ENCODE peak calls at places on chromosomes 1 and 21, in five cellular contexts. D is astrocyte, J is fibroblast of lung, P is IMR-90, Y is SK-N-SH. M is an unnamed sample. For H3K36me3, the result is how much of the 10 kb centered on the place peaks cover.

GRCh38 chr21:28421716-28422480 is 570.8 kb downstream of the LTN1 start:
- DNase-seq in D (no peak), J (peak), P (peak), Y (no peak), M (no peak)

GRCh38 chr1:4124631-4125145 is 224.6 kb upstream of the C1orf174 start:
- DNase-seq in D (no peak), J (no peak), P (no peak), Y (no peak), M (no peak)

GRCh38 chr1:72432645-72433267 is 150.4 kb upstream of the NEGR1 start:
- DNase-seq in D (no peak), J (no peak), P (no peak), Y (no peak), M (no peak)

GRCh38 chr21:45607021-45607921 is 36.3 kb upstream of the PCBP3 start:
- DNase-seq in D (peak), J (peak), P (peak), Y (peak), M (no peak)

GRCh38 chr1:230105754-230106625 is 39.0 kb downstream of the GALNT2 start:
- DNase-seq in D (peak), J (peak), P (peak), Y (no peak), M (no peak)

GRCh38 chr1:24389231-24389678 is 24.3 kb downstream of the STPG1 start:
- DNase-seq in D (no peak), J (no peak), P (no peak), Y (no peak), M (no peak)

GRCh38 chr1:211613108-211613947 is 34.4 kb upstream of the SLC30A1 start:
- DNase-seq in D (peak), J (peak), P (peak), Y (no peak), M (no peak)

GRCh38 chr1:110554871-110555801 is 36.2 kb upstream of the KCNA10 start:
- DNase-seq in D (no peak), J (peak), P (peak), Y (peak), M (no peak)

GRCh38 chr1:219419135-219419534 is 193.8 kb downstream of the ZC3H11B start:
- DNase-seq in D (no peak), J (no peak), P (no peak), Y (no peak), M (no peak)

GRCh38 chr1:66929289-66929688 is 4.5 kb downstream of the MIER1 start:
- DNase-seq in D (no peak), J (no peak), P (no peak), Y (no peak), M (no peak)

GRCh38 chr1:91585982-91586381 is 85.3 kb downstream of the CDC7 start:
- DNase-seq in D (no peak), J (no peak), P (no peak), Y (no peak), M (no peak)

GRCh38 chr1:244662604-244663003 is 9.7 kb downstream of the DESI2 start:
- DNase-seq in D (no peak), J (no peak), P (no peak), Y (no peak), M (no peak)

GRCh38 chr21:36113647-36114428 is 21.0 kb upstream of the CBR3 start:
- DNase-seq in D (no peak), J (no peak), P (no peak), Y (no peak), M (peak)

GRCh38 chr1:185834371-185834900 is 100.2 kb downstream of the HMCN1 start:
- DNase-seq in D (no peak), J (no peak), P (no peak), Y (no peak), M (no peak)

GRCh38 chr1:168783831-168784230 is 54.8 kb upstream of the DPT start:
- DNase-seq in D (peak), J (peak), P (no peak), Y (no peak), M (no peak)

GRCh38 chr21:25107708-25108107 is 499.6 kb downstream of the MRPL39 start:
- DNase-seq in D (peak), J (peak), P (peak), Y (no peak), M (no peak)

GRCh38 chr1:29394521-29394921 is 158.2 kb downstream of the PTPRU start:
- DNase-seq in D (no peak), J (no peak), P (no peak), Y (no peak), M (no peak)

GRCh38 chr1:231073311-231073710 is 33.3 kb upstream of the FAM89A start:
- DNase-seq in D (no peak), J (no peak), P (no peak), Y (no peak), M (no peak)

GRCh38 chr1:15799004-15799867 is 8.2 kb downstream of the UQCRHL start:
- DNase-seq in D (peak), J (peak), P (peak), Y (no peak), M (no peak)

GRCh38 chr1:146012703-146013565 is 8.6 kb downstream of the HJV start:
- DNase-seq in D (peak), J (peak), P (peak), Y (peak), M (peak)

GRCh38 chr1:104648269-104648691 is 898.6 kb downstream of the AMY1C start:
- DNase-seq in D (no peak), J (no peak), P (no peak), Y (peak), M (no peak)

GRCh38 chr1:10980094-10980577 is 32.3 kb upstream of the TARDBP start:
- DNase-seq in D (peak), J (peak), P (peak), Y (no peak), M (no peak)

GRCh38 chr21:23890652-23891051 is 1716.6 kb downstream of the MRPL39 start:
- DNase-seq in D (no peak), J (peak), P (no peak), Y (no peak), M (no peak)

GRCh38 chr1:3577300-3577699 is 34.0 kb downstream of the MEGF6 start:
- DNase-seq in D (peak), J (peak), P (peak), Y (peak), M (no peak)

GRCh38 chr1:204335533-204335932 is 24.2 kb downstream of the PLEKHA6 start:
- DNase-seq in D (no peak), J (no peak), P (no peak), Y (peak), M (no peak)

GRCh38 chr1:173549813-173550212 is 53.1 kb downstream of the SLC9C2 start:
- DNase-seq in D (no peak), J (no peak), P (no peak), Y (no peak), M (no peak)

GRCh38 chr1:204923626-204924012 is 53.0 kb downstream of the NFASC start:
- DNase-seq in D (no peak), J (no peak), P (no peak), Y (no peak), M (no peak)

GRCh38 chr21:32930673-32931072 is 95.1 kb upstream of the OLIG2 start:
- DNase-seq in D (no peak), J (no peak), P (no peak), Y (no peak), M (no peak)

GRCh38 chr1:23449918-23450317 is 25.4 kb upstream of the TCEA3 start:
- DNase-seq in D (no peak), J (no peak), P (no peak), Y (no peak), M (no peak)

GRCh38 chr1:21397813-21398188 is 42.1 kb upstream of the NBPF3 start:
- DNase-seq in D (peak), J (peak), P (no peak), Y (no peak), M (peak)

GRCh38 chr1:32448773-32449456 is 16.0 kb upstream of the ZBTB8B start:
- DNase-seq in D (no peak), J (peak), P (no peak), Y (no peak), M (peak)

GRCh38 chr1:151944110-151944858 is 35.0 kb upstream of the THEM4 start:
- DNase-seq in D (no peak), J (no peak), P (no peak), Y (no peak), M (no peak)

GRCh38 chr21:16821588-16821987 is 691.3 kb upstream of the CXADR start:
- DNase-seq in D (peak), J (peak), P (no peak), Y (no peak), M (no peak)

DNA sequence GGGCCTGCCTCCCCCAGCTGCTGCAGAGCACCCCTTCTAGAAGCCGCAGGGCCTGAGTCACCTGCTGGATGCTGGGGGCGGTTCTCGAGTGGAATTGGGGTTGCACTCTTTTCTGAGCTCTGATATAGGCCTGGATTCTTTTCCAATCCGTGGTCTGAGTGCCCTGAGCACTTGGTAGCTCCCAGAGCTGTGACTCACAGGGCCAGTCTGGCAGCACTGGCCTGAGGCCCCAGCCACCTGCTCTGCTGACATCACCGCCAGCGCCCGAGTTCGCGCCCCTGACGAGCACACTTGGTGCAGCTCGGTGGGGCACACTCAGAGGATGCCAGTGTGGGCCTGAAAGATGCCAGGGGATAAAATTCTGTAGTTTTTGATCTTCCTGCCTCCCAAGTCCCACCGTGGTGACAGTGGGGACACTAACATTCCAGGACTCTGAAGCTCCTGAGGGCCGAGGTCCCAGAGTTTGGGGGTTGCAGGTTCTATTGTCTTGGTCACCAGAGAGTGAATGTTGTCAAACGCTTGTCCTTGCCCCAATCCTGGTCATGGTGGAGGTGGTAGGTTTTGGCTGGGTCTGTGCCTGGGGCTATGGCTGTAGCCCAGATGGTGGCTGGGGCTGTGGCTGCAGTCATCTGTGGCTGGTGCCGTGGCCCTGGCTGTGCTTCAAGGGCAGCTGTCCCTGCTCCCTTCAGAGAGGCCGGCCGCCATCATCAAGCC is 74.6 kb downstream of the OBSCN start:
- DNase-seq in D (peak), J (peak), P (peak), Y (no peak), M (no peak)
- H3K36me3 ChIP-seq in D (under half), J (under half), P (half or more), Y (under half), M (half or more)

DNA sequence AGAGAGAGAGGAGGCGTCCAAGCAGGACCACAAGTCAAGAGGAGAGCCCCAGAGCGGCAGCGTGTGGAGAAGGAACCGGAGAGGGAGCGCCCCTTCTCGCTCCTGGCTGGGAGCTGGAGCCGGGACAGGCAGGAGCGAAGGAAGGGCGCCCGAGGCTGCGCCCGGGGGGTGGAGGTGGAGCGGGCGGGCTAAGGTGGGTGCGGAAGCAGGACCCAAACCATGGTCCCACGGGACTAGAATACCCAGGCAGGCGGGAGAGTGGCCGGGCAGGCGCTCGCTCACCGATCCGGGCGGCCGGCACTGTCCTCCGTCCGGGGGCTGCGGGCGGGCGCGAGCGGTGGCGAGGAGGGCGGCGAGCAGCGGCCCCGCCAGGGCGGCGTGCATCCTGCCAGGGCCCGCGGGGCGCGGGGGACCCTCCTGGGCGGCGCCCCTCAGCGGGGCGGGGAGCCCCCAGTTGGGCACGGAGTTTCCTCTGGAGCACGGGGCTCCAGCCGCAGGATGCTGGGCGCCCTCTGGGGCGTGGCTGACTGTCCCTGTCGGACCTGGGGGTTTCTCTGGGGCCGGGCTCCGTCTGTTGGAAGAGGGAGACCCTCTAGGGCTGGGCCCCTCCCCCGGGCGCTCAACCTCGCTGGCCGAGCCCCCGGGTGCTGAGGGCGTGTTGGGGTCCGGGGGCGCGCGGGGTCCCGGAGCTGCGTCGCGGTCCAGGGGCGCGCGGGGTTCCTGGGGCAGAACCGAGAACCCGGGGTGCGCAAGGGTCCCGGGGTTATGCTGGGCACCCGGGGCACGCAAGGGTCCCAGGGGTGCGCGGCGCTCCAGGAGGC is 569 bp downstream of the TRABD2B start:
- DNase-seq in D (no peak), J (no peak), P (no peak), Y (peak), M (no peak)
- H3K4me2 ChIP-seq in D (peak), J (peak), P (peak), Y (peak), M (no peak)

GRCh38 chr1:229007701-229008100 is 263.2 kb upstream of the RAB4A start:
- DNase-seq in D (no peak), J (no peak), P (no peak), Y (no peak), M (no peak)

GRCh38 chr1:229012823-229013222 is 258.1 kb upstream of the RAB4A start:
- DNase-seq in D (peak), J (peak), P (peak), Y (no peak), M (no peak)

GRCh38 chr1:229007167-229007566 is 263.7 kb upstream of the RAB4A start:
- DNase-seq in D (no peak), J (no peak), P (no peak), Y (no peak), M (no peak)

GRCh38 chr1:229013981-229014380 is 256.9 kb upstream of the RAB4A start:
- DNase-seq in D (no peak), J (no peak), P (no peak), Y (no peak), M (no peak)

GRCh38 chr1:229011022-229011421 is 259.9 kb upstream of the RAB4A start:
- DNase-seq in D (no peak), J (no peak), P (no peak), Y (no peak), M (no peak)
- H3K4me3 ChIP-seq in D (no peak), J (no peak), P (no peak), Y (no peak), M (no peak)

GRCh38 chr1:63784489-63785390 is 10.9 kb downstream of the ROR1 start:
- DNase-seq in D (no peak), J (no peak), P (no peak), Y (no peak), M (no peak)
- H3K36me3 ChIP-seq in D (under half), J (under half), P (under half), Y (under half), M (under half)

GRCh38 chr1:179743679-179744400 is 749 bp downstream of the FAM163A start:
- DNase-seq in D (no peak), J (no peak), P (no peak), Y (peak), M (no peak)

GRCh38 chr1:179744401-179745130 is 1.5 kb downstream of the FAM163A start:
- DNase-seq in D (no peak), J (no peak), P (no peak), Y (peak), M (no peak)

GRCh38 chr1:179745131-179745611 is 2.1 kb downstream of the FAM163A start:
- DNase-seq in D (no peak), J (no peak), P (no peak), Y (peak), M (no peak)

GRCh38 chr1:179742291-179742690 is 800 bp upstream of the FAM163A start:
- DNase-seq in D (no peak), J (no peak), P (no peak), Y (no peak), M (no peak)

GRCh38 chr1:179742717-179743678 is at the start of gene FAM163A:
- DNase-seq in D (no peak), J (no peak), P (no peak), Y (peak), M (no peak)
- H3K4me2 ChIP-seq in D (peak), J (no peak), P (peak), Y (peak), M (no peak)

DNA sequence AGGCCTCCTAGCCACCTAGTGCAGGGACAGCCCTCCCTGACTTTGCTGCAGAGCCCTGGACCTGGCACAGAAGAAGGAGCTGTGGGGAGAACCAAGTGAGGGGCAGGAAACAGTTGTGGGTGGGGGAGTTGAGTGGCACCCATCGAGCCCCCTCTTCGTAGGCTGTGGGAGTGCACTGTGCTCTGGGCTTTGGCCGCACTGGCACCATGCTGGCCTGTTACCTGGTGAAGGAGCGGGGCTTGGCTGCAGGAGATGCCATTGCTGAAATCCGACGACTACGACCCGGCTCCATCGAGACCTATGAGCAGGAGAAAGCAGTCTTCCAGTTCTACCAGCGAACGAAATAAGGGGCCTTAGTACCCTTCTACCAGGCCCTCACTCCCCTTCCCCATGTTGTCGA is 1.2 kb downstream of the DUSP23 start:
- DNase-seq in D (no peak), J (no peak), P (no peak), Y (no peak), M (no peak)
- H3K4me3 ChIP-seq in D (no peak), J (no peak), P (no peak), Y (peak), M (no peak)